ENCODE peak calls at places on chromosomes 4 and X, in nine cellular contexts. H, J, G, Z, C, D, A, M and E are unnamed samples.

GRCh38 chr4:140851032-140851636 is 94.9 kb upstream of the TBC1D9 start:
- DNase-seq in J (no peak), H (no peak), C (peak), G (no peak), M (no peak), Z (peak), D (no peak), A (peak), E (peak)

GRCh38 chr4:145315828-145316227 is 135.4 kb upstream of the OTUD4 start:
- DNase-seq in C (no peak), J (no peak), M (peak), H (no peak), Z (no peak), A (no peak), G (no peak), D (no peak), E (no peak)

GRCh38 chrX:7147431-7147977 is at the start of gene STS:
- DNase-seq in D (peak), C (peak), Z (no peak), J (peak), M (no peak), G (no peak), H (peak), A (no peak), E (peak)

GRCh38 chrX:106039920-106040319 is 1.4 kb upstream of the SERPINA7 start:
- DNase-seq in A (peak), Z (no peak), M (no peak), H (no peak), G (no peak), D (no peak), C (no peak), J (no peak), E (no peak)

GRCh38 chr4:91127891-91128290 is 1000.7 kb downstream of the CCSER1 start:
- DNase-seq in G (no peak), C (peak), M (no peak), J (no peak), D (peak), A (no peak), H (no peak), Z (no peak), E (no peak)

GRCh38 chrX:107102980-107103379 is 15.6 kb downstream of the RBM41 start:
- DNase-seq in G (no peak), D (no peak), A (no peak), C (no peak), J (no peak), M (no peak), Z (no peak), H (no peak), E (no peak)

GRCh38 chr4:13590766-13591165 is 36.8 kb downstream of the BOD1L1 start:
- DNase-seq in A (no peak), M (no peak), H (no peak), D (no peak), J (no peak), C (no peak), Z (no peak), G (no peak), E (no peak)

GRCh38 chrX:155112171-155112570 is 40.9 kb downstream of the BRCC3 start:
- DNase-seq in D (no peak), G (no peak), J (no peak), H (no peak), M (no peak), C (no peak), Z (no peak), A (no peak), E (no peak)

GRCh38 chr4:94561249-94562024 is 109.7 kb downstream of the PDLIM5 start:
- DNase-seq in M (no peak), C (no peak), Z (no peak), G (no peak), J (no peak), A (peak), H (no peak), D (no peak), E (no peak)

GRCh38 chr4:103915224-103915869 is 195.6 kb upstream of the TACR3 start:
- DNase-seq in Z (no peak), H (no peak), A (no peak), D (no peak), C (no peak), G (no peak), J (no peak), M (no peak), E (no peak)

GRCh38 chrX:143664302-143664701 is 28.4 kb upstream of the SLITRK4 start:
- DNase-seq in H (no peak), M (no peak), J (no peak), G (no peak), D (no peak), A (no peak), Z (no peak), C (no peak), E (no peak)

GRCh38 chrX:88988796-88989195 is 241.8 kb downstream of the CPXCR1 start:
- DNase-seq in M (no peak), C (no peak), H (no peak), A (no peak), G (no peak), D (no peak), J (no peak), Z (no peak), E (no peak)

GRCh38 chrX:106286053-106286650 is 118.0 kb downstream of the PWWP3B start:
- DNase-seq in C (no peak), M (no peak), D (no peak), J (no peak), A (no peak), H (no peak), Z (no peak), G (no peak), E (no peak)

GRCh38 chrX:152832520-152832919 is 1.7 kb downstream of the NSDHL start:
- DNase-seq in D (no peak), H (no peak), J (no peak), G (no peak), A (no peak), Z (no peak), M (no peak), C (no peak), E (no peak)

GRCh38 chr4:53693408-53693807 is 102.1 kb upstream of the LNX1 start:
- DNase-seq in C (no peak), M (no peak), H (no peak), A (no peak), Z (no peak), J (no peak), G (no peak), D (no peak), E (no peak)

GRCh38 chrX:131187234-131187633 is 101.9 kb downstream of the IGSF1 start:
- DNase-seq in J (no peak), H (no peak), D (no peak), Z (no peak), C (no peak), M (no peak), A (no peak), G (no peak), E (no peak)

GRCh38 chr4:133929540-133929939 is 272.0 kb downstream of the PABPC4L start:
- DNase-seq in Z (no peak), D (no peak), M (no peak), A (no peak), J (no peak), G (no peak), H (no peak), C (no peak), E (no peak)

GRCh38 chr4:42460043-42460442 is 62.8 kb downstream of the SHISA3 start:
- DNase-seq in D (no peak), Z (no peak), J (no peak), A (no peak), M (no peak), C (no peak), G (no peak), H (no peak), E (no peak)

GRCh38 chr4:68673143-68673542 is 2.7 kb upstream of the UGT2B15 start:
- DNase-seq in D (no peak), G (no peak), Z (no peak), H (no peak), M (no peak), C (no peak), A (no peak), J (no peak), E (no peak)

GRCh38 chr4:140037353-140038030 is 116.5 kb downstream of the MAML3 start:
- DNase-seq in D (no peak), C (no peak), M (peak), G (no peak), J (no peak), A (peak), H (no peak), Z (no peak), E (no peak)

GRCh38 chr4:149077142-149077541 is 634.9 kb upstream of the NR3C2 start:
- DNase-seq in C (no peak), G (no peak), D (no peak), Z (no peak), M (no peak), J (no peak), H (no peak), A (no peak), E (no peak)

GRCh38 chr4:159516556-159516955 is 413.7 kb downstream of the RAPGEF2 start:
- DNase-seq in G (no peak), C (no peak), Z (no peak), D (no peak), A (peak), M (peak), J (no peak), H (no peak), E (no peak)

GRCh38 chrX:44244008-44244407 is 99.5 kb downstream of the EFHC2 start:
- DNase-seq in Z (no peak), G (no peak), M (peak), J (no peak), C (no peak), H (no peak), A (peak), D (no peak), E (peak)

GRCh38 chr4:139492429-139492828 is 38.5 kb downstream of the RAB33B start:
- DNase-seq in M (no peak), A (no peak), C (no peak), G (no peak), H (no peak), Z (no peak), D (no peak), J (no peak), E (no peak)

GRCh38 chrX:41332408-41332987 is 1.5 kb upstream of the DDX3X start:
- DNase-seq in Z (no peak), A (no peak), C (peak), D (peak), H (peak), G (no peak), J (peak), M (no peak), E (peak)

GRCh38 chr4:142637654-142638053 is 208.4 kb downstream of the INPP4B start:
- DNase-seq in Z (no peak), H (no peak), D (no peak), A (no peak), C (no peak), G (no peak), M (no peak), J (no peak), E (no peak)

GRCh38 chr4:145731026-145731425 is 51.1 kb downstream of the C4orf51 start:
- DNase-seq in Z (no peak), D (no peak), C (peak), A (no peak), J (no peak), M (no peak), G (no peak), H (no peak), E (no peak)

GRCh38 chr4:113540859-113541258 is 220.7 kb downstream of the CAMK2D start:
- DNase-seq in G (no peak), A (no peak), H (no peak), J (no peak), M (no peak), C (peak), D (no peak), Z (no peak), E (no peak)

GRCh38 chr4:9969526-9970398 is 51.5 kb downstream of the SLC2A9 start:
- DNase-seq in G (no peak), J (no peak), D (no peak), H (no peak), M (no peak), Z (no peak), C (no peak), A (no peak), E (no peak)

GRCh38 chrX:10756365-10756915 is 136.1 kb upstream of the MID1 start:
- DNase-seq in J (no peak), A (no peak), M (no peak), C (no peak), D (no peak), G (no peak), H (no peak), Z (no peak), E (no peak)

GRCh38 chr4:47482326-47482725 is 2.7 kb upstream of the ATP10D start:
- DNase-seq in C (no peak), G (no peak), Z (no peak), J (no peak), D (no peak), H (no peak), M (no peak), A (no peak), E (no peak)

GRCh38 chr4:183637461-183637860 is 21.5 kb downstream of the RWDD4 start:
- DNase-seq in C (no peak), J (no peak), G (no peak), H (no peak), D (no peak), M (no peak), Z (no peak), A (no peak), E (no peak)

GRCh38 chrX:63506320-63506719 is 155.2 kb upstream of the SPIN4 start:
- DNase-seq in D (no peak), G (no peak), H (no peak), M (no peak), J (no peak), A (no peak), C (no peak), Z (peak), E (no peak)

GRCh38 chr4:24262616-24263015 is 321.7 kb downstream of the DHX15 start:
- DNase-seq in A (no peak), C (no peak), D (no peak), H (no peak), Z (no peak), G (no peak), M (no peak), J (no peak), E (no peak)

GRCh38 chrX:47558436-47558835 is 2.6 kb upstream of the ARAF start:
- DNase-seq in Z (no peak), H (no peak), M (no peak), C (no peak), G (no peak), D (no peak), J (no peak), A (no peak), E (no peak)

GRCh38 chr4:143587703-143588102 is 74.2 kb downstream of the SMARCA5 start:
- DNase-seq in J (no peak), C (no peak), G (no peak), H (no peak), A (no peak), M (no peak), D (no peak), Z (no peak), E (no peak)

GRCh38 chr4:95981591-95981990 is 141.7 kb downstream of the PDHA2 start:
- DNase-seq in J (no peak), C (no peak), A (no peak), M (no peak), G (no peak), H (no peak), D (no peak), Z (no peak), E (no peak)